ENCODE peak calls at places on chromosomes 4 and X, in six cellular contexts. J, X, L, G, C and A are unnamed samples.

GRCh38 chr4:20672262-20672661 is 28.0 kb upstream of the PACRGL start:
- DNase-seq in L (no peak), C (no peak), X (no peak), G (no peak), J (no peak), A (no peak)

GRCh38 chr4:134028411-134028810 is 173.2 kb downstream of the PABPC4L start:
- DNase-seq in L (no peak), G (no peak), C (no peak), X (no peak), J (no peak), A (no peak)

GRCh38 chr4:7001271-7001670 is 41.9 kb upstream of the TADA2B start:
- DNase-seq in X (no peak), G (no peak), J (no peak), L (no peak), C (no peak), A (no peak)

GRCh38 chr4:40200881-40201797 is 4.3 kb downstream of the RHOH start:
- DNase-seq in C (no peak), G (no peak), J (peak; percentile 32), L (no peak), X (no peak), A (peak; percentile 58)

GRCh38 chrX:148649145-148649645 is 148.8 kb downstream of the AFF2 start:
- DNase-seq in X (no peak), G (no peak), C (no peak), J (no peak), L (no peak), A (no peak)

GRCh38 chr4:166324321-166324720 is 451.3 kb downstream of the TLL1 start:
- DNase-seq in G (no peak), C (peak; percentile 63), J (peak; percentile 3), L (no peak), X (peak; percentile 38), A (peak; percentile 22)

GRCh38 chrX:109578916-109579315 is 42.3 kb downstream of the NXT2 start:
- DNase-seq in C (no peak), J (no peak), G (no peak), L (no peak), X (no peak), A (no peak)

GRCh38 chrX:16870861-16871584 is 861 bp upstream of the RBBP7 start:
- DNase-seq in J (peak; percentile 29), X (no peak), G (no peak), L (no peak), C (peak; percentile 61), A (peak; percentile 53)

GRCh38 chr4:17283832-17284231 is 228.1 kb downstream of the QDPR start:
- DNase-seq in G (no peak), C (no peak), X (no peak), J (no peak), L (no peak), A (no peak)

GRCh38 chr4:9825049-9825448 is 43.6 kb downstream of the DRD5 start:
- DNase-seq in L (no peak), G (no peak), C (no peak), J (no peak), X (no peak), A (no peak)

GRCh38 chrX:134453631-134454030 is 6.3 kb upstream of the HPRT1 start:
- DNase-seq in C (no peak), X (no peak), J (no peak), G (no peak), L (no peak), A (no peak)

GRCh38 chr4:26729027-26729426 is 131.6 kb upstream of the STIM2 start:
- DNase-seq in X (peak; percentile 39), C (no peak), L (no peak), G (no peak), J (no peak), A (no peak)
- TF ChIP-seq GABPA in X (no peak), C (no peak), L (no peak), G (no peak), J (no peak), A (no peak)

GRCh38 chrX:40410859-40411258 is 169.9 kb upstream of the ATP6AP2 start:
- DNase-seq in L (no peak), G (no peak), J (no peak), X (no peak), C (no peak), A (no peak)

GRCh38 chrX:40414335-40414734 is 166.4 kb upstream of the ATP6AP2 start:
- DNase-seq in X (no peak), G (no peak), C (no peak), L (no peak), J (no peak), A (no peak)

GRCh38 chrX:40415675-40416074 is 165.1 kb upstream of the ATP6AP2 start:
- DNase-seq in X (no peak), G (no peak), J (peak; percentile 58), C (no peak), L (no peak), A (no peak)

GRCh38 chrX:40406330-40406859 is 174.4 kb upstream of the ATP6AP2 start:
- DNase-seq in J (no peak), X (no peak), G (no peak), L (no peak), C (no peak), A (peak; percentile 75)

DNA sequence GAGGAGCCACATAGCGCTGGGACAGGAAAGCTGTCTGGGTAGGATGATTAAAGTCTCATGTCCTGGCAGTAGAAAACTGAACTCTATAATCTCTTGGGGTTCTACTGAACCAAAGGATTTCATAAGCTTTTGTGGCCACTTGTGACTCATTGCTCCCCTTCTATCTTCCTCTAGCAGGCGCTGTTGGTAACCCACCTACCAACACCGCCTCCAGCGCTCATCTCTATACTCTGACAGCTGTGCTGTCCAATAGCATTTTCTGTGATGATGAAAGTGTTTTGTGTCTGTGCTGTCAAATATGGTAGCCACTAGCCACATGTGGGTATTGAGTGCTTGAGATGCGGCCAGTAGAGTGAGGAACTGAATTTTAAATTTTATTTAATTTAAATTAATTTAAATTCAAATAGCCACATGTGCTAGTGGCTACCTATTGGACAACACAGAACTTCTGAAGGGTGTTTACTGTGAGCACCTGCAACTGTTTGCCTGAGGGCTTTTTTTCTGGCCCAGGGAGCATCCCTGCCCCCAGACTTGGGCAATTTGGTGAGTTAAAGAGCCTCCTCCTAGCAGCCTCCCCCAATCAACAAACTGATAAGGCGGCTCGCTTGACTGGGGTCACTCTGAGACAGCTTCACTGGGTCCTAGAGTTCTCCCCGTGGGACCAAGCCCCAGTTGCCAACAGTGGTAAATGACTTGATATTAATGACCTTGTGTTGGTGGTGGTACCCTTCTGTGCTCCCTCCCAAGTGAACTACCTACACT is 169.2 kb upstream of the ATP6AP2 start:
- DNase-seq in X (peak; percentile 0), G (no peak), C (no peak), J (no peak), L (peak; percentile 42), A (no peak)
- TF ChIP-seq GABPA in X (no peak), G (no peak), C (no peak), J (no peak), L (no peak), A (no peak)

GRCh38 chr4:37976991-37977470 is 16.8 kb downstream of the PTTG2 start:
- DNase-seq in G (no peak), C (peak; percentile 86), J (peak; percentile 93), L (peak; percentile 92), X (peak; percentile 65), A (peak; percentile 82)
- TF ChIP-seq GABPA in G (no peak), C (no peak), J (no peak), L (no peak), X (no peak), A (no peak)

GRCh38 chrX:108033890-108034289 is 11.0 kb upstream of the VSIG1 start:
- DNase-seq in J (no peak), X (no peak), L (no peak), G (no peak), C (no peak), A (no peak)

GRCh38 chrX:108025954-108026616 is 18.8 kb upstream of the VSIG1 start:
- DNase-seq in G (no peak), C (no peak), L (no peak), X (no peak), J (no peak), A (no peak)

GRCh38 chrX:108032944-108033343 is 11.9 kb upstream of the VSIG1 start:
- DNase-seq in J (no peak), C (no peak), G (no peak), X (no peak), L (no peak), A (no peak)

GRCh38 chrX:108029928-108030711 is 14.7 kb upstream of the VSIG1 start:
- DNase-seq in J (no peak), C (no peak), G (no peak), X (no peak), L (no peak), A (no peak)

GRCh38 chrX:108028854-108029253 is 16.0 kb upstream of the VSIG1 start:
- DNase-seq in G (no peak), J (no peak), X (no peak), L (no peak), C (no peak), A (no peak)
- TF ChIP-seq GABPA in G (no peak), J (no peak), X (no peak), L (no peak), C (no peak), A (no peak)

GRCh38 chr4:168791376-168791775 is 218.7 kb downstream of the CBR4 start:
- DNase-seq in L (no peak), C (no peak), J (no peak), X (no peak), G (no peak), A (no peak)

GRCh38 chr4:168784786-168785461 is 225.1 kb downstream of the CBR4 start:
- DNase-seq in G (no peak), J (no peak), X (no peak), C (no peak), L (no peak), A (no peak)

GRCh38 chr4:168790898-168791297 is 219.2 kb downstream of the CBR4 start:
- DNase-seq in G (no peak), C (no peak), J (no peak), L (no peak), X (no peak), A (no peak)

GRCh38 chr4:168787334-168787733 is 222.7 kb downstream of the CBR4 start:
- DNase-seq in G (no peak), J (no peak), L (no peak), C (no peak), X (no peak), A (no peak)

GRCh38 chr4:168787801-168788200 is 222.3 kb downstream of the CBR4 start:
- DNase-seq in C (no peak), G (no peak), J (no peak), L (no peak), X (no peak), A (no peak)
- TF ChIP-seq GABPA in C (no peak), G (no peak), J (no peak), L (no peak), X (no peak), A (no peak)

GRCh38 chr4:162011039-162011438 is 152.8 kb downstream of the FSTL5 start:
- DNase-seq in J (no peak), L (no peak), G (no peak), X (no peak), C (no peak), A (no peak)
- TF ChIP-seq GABPA in J (no peak), L (no peak), G (no peak), X (no peak), C (no peak), A (no peak)

GRCh38 chrX:70476934-70477733 is 32.5 kb downstream of the DLG3 start:
- DNase-seq in L (no peak), J (no peak), C (no peak), G (no peak), X (no peak), A (no peak)
- TF ChIP-seq GABPA in L (no peak), J (no peak), C (no peak), G (no peak), X (no peak), A (no peak)

GRCh38 chr4:8675383-8675782 is 82.8 kb downstream of the CPZ start:
- DNase-seq in C (peak; percentile 93), L (peak; percentile 54), J (no peak), X (peak; percentile 9), G (no peak), A (no peak)
- TF ChIP-seq GABPA in C (peak; percentile 20), L (no peak), J (no peak), X (no peak), G (no peak), A (no peak)